ENCODE peak calls at places on chromosome 21, in eight cellular contexts. One of them, this sample, is unnamed.

GRCh38 chr21:41973861-41974751 is 20.3 kb upstream of the C2CD2 start:
- DNase-seq in Kasumi-1: no peak
- DNase-seq in fibroblast of the conjunctiva: no peak
- DNase-seq in stimulated activated CD8-positive, alpha-beta memory T cell treated with anti-CD3 and anti-CD28 coated beads, Interleukin-15, amount 100 ng/mL, for 4 hours: no peak
- DNase-seq in A673: no peak
- DNase-seq in GM19239: no peak
- DNase-seq in A549: no peak
- DNase-seq in IMR-90: peak
- DNase-seq in this sample: peak

GRCh38 chr21:25563399-25564116 is 43.7 kb downstream of the MRPL39 start:
- DNase-seq in Kasumi-1: peak
- DNase-seq in fibroblast of the conjunctiva: no peak
- DNase-seq in stimulated activated CD8-positive, alpha-beta memory T cell treated with anti-CD3 and anti-CD28 coated beads, Interleukin-15, amount 100 ng/mL, for 4 hours: no peak
- DNase-seq in A673: no peak
- DNase-seq in GM19239: no peak
- DNase-seq in A549: no peak
- DNase-seq in IMR-90: no peak
- DNase-seq in this sample: peak

GRCh38 chr21:34649400-34649799 is 19.4 kb upstream of the CLIC6 start:
- DNase-seq in Kasumi-1: no peak
- DNase-seq in fibroblast of the conjunctiva: no peak
- DNase-seq in stimulated activated CD8-positive, alpha-beta memory T cell treated with anti-CD3 and anti-CD28 coated beads, Interleukin-15, amount 100 ng/mL, for 4 hours: no peak
- DNase-seq in A673: no peak
- DNase-seq in GM19239: no peak
- DNase-seq in A549: no peak
- DNase-seq in IMR-90: no peak
- DNase-seq in this sample: no peak

GRCh38 chr21:10466200-10466599 is 55.2 kb upstream of the TPTE start:
- DNase-seq in Kasumi-1: no peak
- DNase-seq in fibroblast of the conjunctiva: no peak
- DNase-seq in stimulated activated CD8-positive, alpha-beta memory T cell treated with anti-CD3 and anti-CD28 coated beads, Interleukin-15, amount 100 ng/mL, for 4 hours: no peak
- DNase-seq in A673: no peak
- DNase-seq in GM19239: no peak
- DNase-seq in A549: no peak
- DNase-seq in IMR-90: no peak
- DNase-seq in this sample: no peak

GRCh38 chr21:14526199-14526598 is 19.9 kb downstream of the SAMSN1 start:
- DNase-seq in Kasumi-1: no peak
- DNase-seq in fibroblast of the conjunctiva: no peak
- DNase-seq in stimulated activated CD8-positive, alpha-beta memory T cell treated with anti-CD3 and anti-CD28 coated beads, Interleukin-15, amount 100 ng/mL, for 4 hours: no peak
- DNase-seq in A673: no peak
- DNase-seq in GM19239: no peak
- DNase-seq in A549: no peak
- DNase-seq in IMR-90: no peak
- DNase-seq in this sample: no peak

GRCh38 chr21:33069994-33070811 is at the start of gene OLIG1:
- DNase-seq in Kasumi-1: peak
- DNase-seq in fibroblast of the conjunctiva: no peak
- DNase-seq in stimulated activated CD8-positive, alpha-beta memory T cell treated with anti-CD3 and anti-CD28 coated beads, Interleukin-15, amount 100 ng/mL, for 4 hours: no peak
- DNase-seq in A673: peak
- DNase-seq in GM19239: peak
- DNase-seq in A549: peak
- DNase-seq in IMR-90: peak
- DNase-seq in this sample: peak

GRCh38 chr21:30831194-30831765 is 1.7 kb upstream of the KRTAP7-1 start:
- DNase-seq in Kasumi-1: peak
- DNase-seq in fibroblast of the conjunctiva: no peak
- DNase-seq in stimulated activated CD8-positive, alpha-beta memory T cell treated with anti-CD3 and anti-CD28 coated beads, Interleukin-15, amount 100 ng/mL, for 4 hours: no peak
- DNase-seq in A673: peak
- DNase-seq in GM19239: no peak
- DNase-seq in A549: no peak
- DNase-seq in IMR-90: no peak
- DNase-seq in this sample: peak

GRCh38 chr21:40618216-40618615 is 228.7 kb downstream of the DSCAM start:
- DNase-seq in Kasumi-1: no peak
- DNase-seq in fibroblast of the conjunctiva: no peak
- DNase-seq in stimulated activated CD8-positive, alpha-beta memory T cell treated with anti-CD3 and anti-CD28 coated beads, Interleukin-15, amount 100 ng/mL, for 4 hours: no peak
- DNase-seq in A673: no peak
- DNase-seq in GM19239: no peak
- DNase-seq in A549: no peak
- DNase-seq in IMR-90: no peak
- DNase-seq in this sample: no peak

GRCh38 chr21:32426592-32427051 is 14.1 kb downstream of the EVA1C start:
- DNase-seq in Kasumi-1: no peak
- DNase-seq in fibroblast of the conjunctiva: no peak
- DNase-seq in stimulated activated CD8-positive, alpha-beta memory T cell treated with anti-CD3 and anti-CD28 coated beads, Interleukin-15, amount 100 ng/mL, for 4 hours: no peak
- DNase-seq in A673: no peak
- DNase-seq in GM19239: no peak
- DNase-seq in A549: no peak
- DNase-seq in IMR-90: peak
- DNase-seq in this sample: no peak

GRCh38 chr21:45303751-45304150 is 16.1 kb upstream of the POFUT2 start:
- DNase-seq in Kasumi-1: no peak
- DNase-seq in fibroblast of the conjunctiva: no peak
- DNase-seq in stimulated activated CD8-positive, alpha-beta memory T cell treated with anti-CD3 and anti-CD28 coated beads, Interleukin-15, amount 100 ng/mL, for 4 hours: no peak
- DNase-seq in A673: no peak
- DNase-seq in GM19239: no peak
- DNase-seq in A549: no peak
- DNase-seq in IMR-90: no peak
- DNase-seq in this sample: no peak

GRCh38 chr21:42154237-42155044 is 64.5 kb upstream of the ABCG1 start:
- DNase-seq in Kasumi-1: no peak
- DNase-seq in fibroblast of the conjunctiva: no peak
- DNase-seq in stimulated activated CD8-positive, alpha-beta memory T cell treated with anti-CD3 and anti-CD28 coated beads, Interleukin-15, amount 100 ng/mL, for 4 hours: no peak
- DNase-seq in A673: no peak
- DNase-seq in GM19239: no peak
- DNase-seq in A549: no peak
- DNase-seq in IMR-90: no peak
- DNase-seq in this sample: no peak

GRCh38 chr21:35323947-35324346 is 274.8 kb upstream of the RUNX1 start:
- DNase-seq in Kasumi-1: no peak
- DNase-seq in fibroblast of the conjunctiva: no peak
- DNase-seq in stimulated activated CD8-positive, alpha-beta memory T cell treated with anti-CD3 and anti-CD28 coated beads, Interleukin-15, amount 100 ng/mL, for 4 hours: no peak
- DNase-seq in A673: no peak
- DNase-seq in GM19239: no peak
- DNase-seq in A549: no peak
- DNase-seq in IMR-90: no peak
- DNase-seq in this sample: no peak

GRCh38 chr21:10272216-10272615 is 249.2 kb upstream of the TPTE start:
- DNase-seq in Kasumi-1: no peak
- DNase-seq in fibroblast of the conjunctiva: no peak
- DNase-seq in stimulated activated CD8-positive, alpha-beta memory T cell treated with anti-CD3 and anti-CD28 coated beads, Interleukin-15, amount 100 ng/mL, for 4 hours: no peak
- DNase-seq in A673: no peak
- DNase-seq in GM19239: no peak
- DNase-seq in A549: no peak
- DNase-seq in IMR-90: no peak
- DNase-seq in this sample: no peak

GRCh38 chr21:42616366-42617340 is 36.8 kb upstream of the PDE9A start:
- DNase-seq in Kasumi-1: no peak
- DNase-seq in fibroblast of the conjunctiva: no peak
- DNase-seq in stimulated activated CD8-positive, alpha-beta memory T cell treated with anti-CD3 and anti-CD28 coated beads, Interleukin-15, amount 100 ng/mL, for 4 hours: no peak
- DNase-seq in A673: no peak
- DNase-seq in GM19239: no peak
- DNase-seq in A549: no peak
- DNase-seq in IMR-90: no peak
- DNase-seq in this sample: no peak

GRCh38 chr21:39082656-39083376 is 100.4 kb downstream of the PSMG1 start:
- DNase-seq in Kasumi-1: no peak
- DNase-seq in fibroblast of the conjunctiva: no peak
- DNase-seq in stimulated activated CD8-positive, alpha-beta memory T cell treated with anti-CD3 and anti-CD28 coated beads, Interleukin-15, amount 100 ng/mL, for 4 hours: no peak
- DNase-seq in A673: no peak
- DNase-seq in GM19239: no peak
- DNase-seq in A549: no peak
- DNase-seq in IMR-90: no peak
- DNase-seq in this sample: no peak

GRCh38 chr21:33380483-33380998 is 22.7 kb upstream of the IFNGR2 start:
- DNase-seq in Kasumi-1: peak
- DNase-seq in fibroblast of the conjunctiva: peak
- DNase-seq in stimulated activated CD8-positive, alpha-beta memory T cell treated with anti-CD3 and anti-CD28 coated beads, Interleukin-15, amount 100 ng/mL, for 4 hours: peak
- DNase-seq in A673: peak
- DNase-seq in GM19239: no peak
- DNase-seq in A549: peak
- DNase-seq in IMR-90: peak
- DNase-seq in this sample: peak

This sample was measured in GF-D8.